ENCODE peak calls at places on chromosomes 7 and 10, in six cellular contexts. W is left ventricle myocardium inferior, B is left lobe of liver, A is fibroblast of the aortic adventitia, L is astrocyte of the spinal cord, C is HTR-8/SVneo. P is an unnamed sample.
A peak's percentile ranks its signal among the peaks of the same experiment; 100 is the strongest.

GRCh38 chr10:62388328-62388727 is 14.2 kb downstream of the ZNF365 start:
- DNase-seq in W (no peak), B (no peak), C (no peak), A (no peak), L (no peak), P (no peak)

GRCh38 chr7:4849390-4849789 is 12.4 kb downstream of the PAPOLB start:
- DNase-seq in C (peak; percentile 76), W (no peak), B (no peak), L (peak; percentile 19), A (peak; percentile 35), P (peak; percentile 49)

GRCh38 chr10:63611078-63611477 is 89.9 kb downstream of the REEP3 start:
- DNase-seq in L (peak; percentile 45), W (no peak), A (peak; percentile 51), C (no peak), B (no peak), P (peak; percentile 53)

GRCh38 chr10:44400553-44400952 is 15.7 kb upstream of the CXCL12 start:
- DNase-seq in W (no peak), C (no peak), B (no peak), L (no peak), A (no peak), P (no peak)

GRCh38 chr10:119413738-119414611 is 128.5 kb downstream of the RGS10 start:
- DNase-seq in L (peak; percentile 88), A (peak; percentile 23), B (no peak), W (peak; percentile 66), C (no peak), P (peak; percentile 64)

GRCh38 chr7:2709553-2710165 is 21.7 kb downstream of the AMZ1 start:
- DNase-seq in B (peak; percentile 82), W (peak; percentile 57), A (peak; percentile 43), L (peak; percentile 38), C (peak; percentile 54), P (peak; percentile 33)

GRCh38 chr7:30135551-30136271 is 925 bp downstream of the MTURN start:
- DNase-seq in L (peak; percentile 54), C (peak; percentile 60), W (peak; percentile 58), B (peak; percentile 63), A (peak; percentile 75), P (peak; percentile 60)

GRCh38 chr7:88450874-88451273 is 144.2 kb upstream of the STEAP4 start:
- DNase-seq in C (no peak), W (no peak), A (no peak), B (no peak), L (no peak), P (no peak)

GRCh38 chr7:22607180-22607579 is 107.2 kb upstream of the STEAP1B start:
- DNase-seq in A (no peak), W (no peak), C (no peak), L (peak; percentile 44), B (no peak), P (no peak)

GRCh38 chr10:68900427-68901105 is 549 bp upstream of the DDX50 start:
- DNase-seq in B (no peak), W (peak; percentile 78), C (peak; percentile 72), A (no peak), L (no peak), P (peak; percentile 76)

GRCh38 chr10:88271736-88272135 is 311.4 kb downstream of the RNLS start:
- DNase-seq in L (no peak), B (no peak), C (no peak), W (no peak), A (peak; percentile 34), P (peak; percentile 64)

GRCh38 chr7:24597014-24597413 is 23.8 kb downstream of the PALS2 start:
- DNase-seq in A (no peak), C (no peak), W (no peak), L (no peak), B (no peak), P (no peak)

GRCh38 chr10:35089641-35090161 is 440 bp downstream of the CUL2 start:
- DNase-seq in A (peak; percentile 44), C (peak; percentile 63), W (no peak), B (no peak), L (peak; percentile 9), P (peak; percentile 2)

GRCh38 chr7:103314849-103315248 is 17.6 kb downstream of the PMPCB start:
- DNase-seq in L (no peak), C (no peak), B (no peak), W (no peak), A (no peak), P (no peak)

GRCh38 chr10:132788180-132788830 is 2.4 kb upstream of the NKX6-2 start:
- DNase-seq in C (peak; percentile 23), L (peak; percentile 9), A (no peak), B (no peak), W (no peak), P (peak; percentile 30)

GRCh38 chr10:47044741-47045140 is 133.5 kb downstream of the PTPN20 start:
- DNase-seq in C (no peak), B (no peak), A (peak; percentile 42), W (no peak), L (no peak), P (no peak)

GRCh38 chr7:39758234-39758970 is 135.0 kb downstream of the RALA start:
- DNase-seq in A (peak; percentile 42), C (no peak), B (no peak), W (peak; percentile 55), L (no peak), P (no peak)

GRCh38 chr10:123781324-123781900 is 110.2 kb downstream of the CPXM2 start:
- DNase-seq in B (peak; percentile 33), W (no peak), A (no peak), L (no peak), C (no peak), P (no peak)

GRCh38 chr10:126247454-126247975 is 140.8 kb downstream of the ADAM12 start:
- DNase-seq in L (peak; percentile 100), C (peak; percentile 75), W (peak; percentile 63), B (no peak), A (peak; percentile 100), P (peak; percentile 100)

GRCh38 chr7:5704534-5704922 is 76.9 kb downstream of the RNF216 start:
- DNase-seq in W (peak; percentile 67), B (peak; percentile 81), A (peak; percentile 91), L (peak; percentile 87), C (peak; percentile 86), P (peak; percentile 91)

GRCh38 chr10:130135676-130136213 is 446 bp upstream of the GLRX3 start:
- DNase-seq in B (no peak), W (peak; percentile 20), A (no peak), L (no peak), C (no peak), P (no peak)

GRCh38 chr10:93481931-93482834 is at the start of gene MYOF:
- DNase-seq in A (peak; percentile 95), L (peak; percentile 93), C (no peak), B (no peak), W (peak; percentile 33), P (peak; percentile 92)

GRCh38 chr10:8060704-8061121 is 6.2 kb downstream of the GATA3 start:
- DNase-seq in B (no peak), C (no peak), A (no peak), L (no peak), W (no peak), P (no peak)

GRCh38 chr10:121910673-121911420 is 17.0 kb downstream of the ATE1 start:
- DNase-seq in A (peak; percentile 66), W (no peak), C (no peak), B (no peak), L (peak; percentile 46), P (peak; percentile 59)

GRCh38 chr10:63628526-63629362 is 107.5 kb downstream of the REEP3 start:
- DNase-seq in W (peak; percentile 68), A (no peak), C (no peak), L (peak; percentile 54), B (peak; percentile 65), P (no peak)

GRCh38 chr7:83468251-83468739 is 180.6 kb downstream of the SEMA3E start:
- DNase-seq in A (peak; percentile 98), L (peak; percentile 98), B (no peak), C (peak; percentile 72), W (peak; percentile 51), P (peak; percentile 99)

GRCh38 chr7:74069086-74069541 is 14.5 kb upstream of the LIMK1 start:
- DNase-seq in A (no peak), C (no peak), B (no peak), W (no peak), L (no peak), P (no peak)

GRCh38 chr10:133198206-133198605 is 31.8 kb upstream of the UTF1 start:
- DNase-seq in A (no peak), C (no peak), W (no peak), L (no peak), B (no peak), P (no peak)

GRCh38 chr10:21649441-21649872 is 115.4 kb downstream of the MLLT10 start:
- DNase-seq in W (no peak), B (no peak), A (no peak), C (no peak), L (peak; percentile 22), P (no peak)

GRCh38 chr10:86004310-86004709 is 362.3 kb downstream of the GRID1 start:
- DNase-seq in B (no peak), W (no peak), C (no peak), A (no peak), L (no peak), P (no peak)

P was measured in cardiac fibroblast.